ENCODE peak calls at places on chromosomes 5 and 9, in nine cellular contexts. One of them, this sample, is unnamed.

GRCh38 chr9:136204086-136204805 is 682 bp downstream of the LHX3 start:
- DNase-seq in fibroblast of lung: no peak
- DNase-seq in uterus: no peak
- DNase-seq in upper lobe of right lung: no peak
- DNase-seq in coronary artery: no peak
- DNase-seq in heart left ventricle: no peak
- DNase-seq in esophagus muscularis mucosa: no peak
- DNase-seq in pancreas: no peak
- DNase-seq in AG04450: no peak
- DNase-seq in this sample: no peak

GRCh38 chr5:138466900-138467710 is 1.8 kb downstream of the EGR1 start:
- DNase-seq in fibroblast of lung: peak; percentile 25
- DNase-seq in uterus: no peak
- DNase-seq in AG04450: peak; percentile 43
- DNase-seq in upper lobe of right lung: peak; percentile 68
- DNase-seq in esophagus muscularis mucosa: no peak
- DNase-seq in pancreas: no peak
- DNase-seq in heart left ventricle: no peak
- DNase-seq in coronary artery: no peak
- DNase-seq in this sample: no peak

GRCh38 chr9:6904366-6904765 is 146.6 kb downstream of the KDM4C start:
- DNase-seq in uterus: no peak
- DNase-seq in coronary artery: no peak
- DNase-seq in heart left ventricle: no peak
- DNase-seq in fibroblast of lung: no peak
- DNase-seq in pancreas: no peak
- DNase-seq in AG04450: no peak
- DNase-seq in upper lobe of right lung: no peak
- DNase-seq in esophagus muscularis mucosa: no peak
- DNase-seq in this sample: no peak

GRCh38 chr5:159331099-159331973 is 1.0 kb upstream of the IL12B start:
- DNase-seq in pancreas: peak; percentile 84
- DNase-seq in heart left ventricle: peak; percentile 79
- DNase-seq in esophagus muscularis mucosa: no peak
- DNase-seq in coronary artery: no peak
- DNase-seq in uterus: peak; percentile 26
- DNase-seq in AG04450: no peak
- DNase-seq in fibroblast of lung: peak; percentile 43
- DNase-seq in upper lobe of right lung: peak; percentile 88
- DNase-seq in this sample: peak; percentile 12

GRCh38 chr5:132655821-132656773 is 1.9 kb upstream of the IL13 start:
- DNase-seq in heart left ventricle: no peak
- DNase-seq in esophagus muscularis mucosa: peak; percentile 88
- DNase-seq in pancreas: no peak
- DNase-seq in fibroblast of lung: peak; percentile 34
- DNase-seq in coronary artery: peak; percentile 72
- DNase-seq in uterus: no peak
- DNase-seq in upper lobe of right lung: no peak
- DNase-seq in AG04450: no peak
- DNase-seq in this sample: no peak

GRCh38 chr5:132506094-132506692 is 15.6 kb upstream of the IRF1 start:
- DNase-seq in AG04450: peak; percentile 96
- DNase-seq in uterus: no peak
- DNase-seq in pancreas: no peak
- DNase-seq in coronary artery: no peak
- DNase-seq in upper lobe of right lung: no peak
- DNase-seq in fibroblast of lung: peak; percentile 96
- DNase-seq in esophagus muscularis mucosa: peak; percentile 91
- DNase-seq in heart left ventricle: no peak
- DNase-seq in this sample: no peak

GRCh38 chr9:132878695-132879064 is at the start of gene SPACA9:
- DNase-seq in coronary artery: peak; percentile 92
- DNase-seq in heart left ventricle: peak; percentile 74
- DNase-seq in esophagus muscularis mucosa: peak; percentile 93
- DNase-seq in uterus: peak; percentile 68
- DNase-seq in fibroblast of lung: peak; percentile 46
- DNase-seq in AG04450: no peak
- DNase-seq in pancreas: peak; percentile 77
- DNase-seq in upper lobe of right lung: peak; percentile 87
- DNase-seq in this sample: peak; percentile 55

GRCh38 chr5:143134269-143134668 is 269.2 kb downstream of the NR3C1 start:
- DNase-seq in AG04450: no peak
- DNase-seq in heart left ventricle: no peak
- DNase-seq in upper lobe of right lung: no peak
- DNase-seq in fibroblast of lung: peak; percentile 52
- DNase-seq in coronary artery: no peak
- DNase-seq in uterus: no peak
- DNase-seq in esophagus muscularis mucosa: no peak
- DNase-seq in pancreas: no peak
- DNase-seq in this sample: no peak

GRCh38 chr5:6243706-6244105 is 134.6 kb downstream of the MED10 start:
- DNase-seq in coronary artery: no peak
- DNase-seq in heart left ventricle: no peak
- DNase-seq in pancreas: no peak
- DNase-seq in AG04450: no peak
- DNase-seq in fibroblast of lung: no peak
- DNase-seq in esophagus muscularis mucosa: peak; percentile 78
- DNase-seq in upper lobe of right lung: no peak
- DNase-seq in uterus: no peak
- DNase-seq in this sample: no peak

GRCh38 chr9:120138955-120139354 is 441.0 kb downstream of the CDK5RAP2 start:
- DNase-seq in esophagus muscularis mucosa: no peak
- DNase-seq in AG04450: no peak
- DNase-seq in pancreas: no peak
- DNase-seq in uterus: no peak
- DNase-seq in fibroblast of lung: no peak
- DNase-seq in heart left ventricle: no peak
- DNase-seq in upper lobe of right lung: no peak
- DNase-seq in coronary artery: peak; percentile 3
- DNase-seq in this sample: no peak

GRCh38 chr5:109743770-109744212 is 54.1 kb downstream of the MAN2A1 start:
- DNase-seq in pancreas: no peak
- DNase-seq in uterus: no peak
- DNase-seq in AG04450: peak; percentile 71
- DNase-seq in coronary artery: no peak
- DNase-seq in upper lobe of right lung: no peak
- DNase-seq in esophagus muscularis mucosa: no peak
- DNase-seq in fibroblast of lung: peak; percentile 97
- DNase-seq in heart left ventricle: peak; percentile 29
- DNase-seq in this sample: no peak

GRCh38 chr5:116406306-116407041 is 168.1 kb downstream of the SEMA6A start:
- DNase-seq in pancreas: no peak
- DNase-seq in uterus: no peak
- DNase-seq in coronary artery: no peak
- DNase-seq in upper lobe of right lung: no peak
- DNase-seq in esophagus muscularis mucosa: no peak
- DNase-seq in AG04450: no peak
- DNase-seq in heart left ventricle: no peak
- DNase-seq in fibroblast of lung: no peak
- DNase-seq in this sample: no peak

GRCh38 chr5:172370648-172371248 is 83.6 kb downstream of the SH3PXD2B start:
- DNase-seq in pancreas: no peak
- DNase-seq in fibroblast of lung: peak; percentile 39
- DNase-seq in uterus: no peak
- DNase-seq in AG04450: peak; percentile 33
- DNase-seq in heart left ventricle: no peak
- DNase-seq in esophagus muscularis mucosa: no peak
- DNase-seq in upper lobe of right lung: no peak
- DNase-seq in coronary artery: no peak
- DNase-seq in this sample: no peak

GRCh38 chr9:110282023-110282766 is 25.9 kb upstream of the TXN start:
- DNase-seq in fibroblast of lung: peak; percentile 63
- DNase-seq in uterus: no peak
- DNase-seq in heart left ventricle: no peak
- DNase-seq in pancreas: no peak
- DNase-seq in upper lobe of right lung: no peak
- DNase-seq in coronary artery: no peak
- DNase-seq in esophagus muscularis mucosa: no peak
- DNase-seq in AG04450: no peak
- DNase-seq in this sample: no peak

DNA sequence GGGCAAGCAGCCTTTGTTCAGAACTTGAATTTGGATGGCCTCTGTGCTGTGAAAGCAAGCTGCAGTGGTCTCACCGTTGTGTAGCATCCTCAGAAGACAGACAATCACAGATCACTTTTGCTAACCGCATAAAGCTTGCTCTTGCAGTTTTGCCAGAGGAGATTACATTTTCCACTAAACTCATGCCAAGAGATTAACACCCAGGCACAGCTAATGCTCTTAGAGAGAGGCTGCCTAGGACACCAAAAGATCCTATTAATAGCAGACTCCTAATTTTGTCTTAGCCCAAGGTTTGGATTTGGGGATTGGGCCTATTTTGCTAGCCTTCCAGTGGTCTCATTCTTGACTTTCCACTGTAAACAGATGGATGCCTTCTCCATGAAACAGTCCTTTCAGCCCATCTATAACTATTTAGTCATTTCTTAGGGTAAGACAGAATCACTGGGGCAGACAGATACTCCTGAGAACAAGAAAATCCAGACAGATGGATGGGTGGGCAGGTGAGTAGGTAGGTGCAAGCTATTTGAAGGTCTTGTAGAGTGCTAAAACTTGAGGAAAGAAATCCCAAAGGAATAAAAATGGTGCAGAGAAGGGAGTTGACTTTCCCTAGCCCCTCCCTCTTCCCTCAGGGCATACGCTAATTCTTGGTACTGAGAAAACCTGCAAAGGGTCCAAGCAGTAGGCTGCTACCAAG is 506.2 kb downstream of the SPOCK1 start:
- DNase-seq in upper lobe of right lung: no peak
- DNase-seq in heart left ventricle: no peak
- DNase-seq in coronary artery: no peak
- DNase-seq in uterus: no peak
- DNase-seq in pancreas: no peak
- DNase-seq in AG04450: no peak
- DNase-seq in esophagus muscularis mucosa: no peak
- DNase-seq in fibroblast of lung: no peak
- DNase-seq in this sample: no peak
- H3K27ac ChIP-seq in upper lobe of right lung: no peak overlapping the region
- H3K27ac ChIP-seq in heart left ventricle: peak overlapping the region; percentile 62
- H3K27ac ChIP-seq in coronary artery: no peak overlapping the region
- H3K27ac ChIP-seq in uterus: no peak overlapping the region
- H3K27ac ChIP-seq in pancreas: no peak overlapping the region
- H3K27ac ChIP-seq in AG04450: no peak overlapping the region
- H3K27ac ChIP-seq in esophagus muscularis mucosa: no peak overlapping the region
- H3K27ac ChIP-seq in fibroblast of lung: no peak overlapping the region
- H3K27ac ChIP-seq in this sample: no peak overlapping the region

DNA sequence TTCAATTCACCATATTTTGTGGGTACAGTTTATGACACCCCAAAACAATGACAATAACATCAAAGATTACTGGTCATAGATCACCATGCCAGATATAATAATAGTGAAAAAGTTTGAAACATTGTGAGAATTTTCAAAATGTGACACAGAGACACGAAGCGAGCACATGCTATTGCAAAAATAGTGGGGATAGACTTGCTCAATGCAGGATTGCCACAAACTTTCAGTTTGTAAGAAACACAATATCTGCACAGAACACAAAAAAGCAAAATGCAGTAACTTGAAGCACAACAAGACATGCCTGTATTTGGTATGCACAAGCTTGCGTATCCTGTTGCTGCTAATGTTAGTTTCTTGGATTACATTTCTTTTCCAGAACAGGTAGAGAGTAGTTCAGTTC is 35.8 kb downstream of the ARHGEF28 start:
- DNase-seq in AG04450: no peak
- DNase-seq in coronary artery: no peak
- DNase-seq in uterus: no peak
- DNase-seq in esophagus muscularis mucosa: no peak
- DNase-seq in pancreas: no peak
- DNase-seq in fibroblast of lung: no peak
- DNase-seq in heart left ventricle: no peak
- DNase-seq in upper lobe of right lung: no peak
- DNase-seq in this sample: no peak
- H3K27ac ChIP-seq in AG04450: no peak overlapping the region
- H3K27ac ChIP-seq in coronary artery: no peak overlapping the region
- H3K27ac ChIP-seq in uterus: no peak overlapping the region
- H3K27ac ChIP-seq in esophagus muscularis mucosa: no peak overlapping the region
- H3K27ac ChIP-seq in pancreas: no peak overlapping the region
- H3K27ac ChIP-seq in fibroblast of lung: no peak overlapping the region
- H3K27ac ChIP-seq in heart left ventricle: no peak overlapping the region
- H3K27ac ChIP-seq in upper lobe of right lung: no peak overlapping the region
- H3K27ac ChIP-seq in this sample: no peak overlapping the region

GRCh38 chr5:135221696-135222095 is 177.3 kb downstream of the MACROH2A1 start:
- DNase-seq in uterus: no peak
- DNase-seq in esophagus muscularis mucosa: peak; percentile 29
- DNase-seq in AG04450: no peak
- DNase-seq in pancreas: peak; percentile 21
- DNase-seq in upper lobe of right lung: peak; percentile 10
- DNase-seq in fibroblast of lung: no peak
- DNase-seq in coronary artery: peak; percentile 29
- DNase-seq in heart left ventricle: no peak
- DNase-seq in this sample: no peak
- H3K27ac ChIP-seq in uterus: no peak overlapping the region
- H3K27ac ChIP-seq in esophagus muscularis mucosa: no peak overlapping the region
- H3K27ac ChIP-seq in AG04450: no peak overlapping the region
- H3K27ac ChIP-seq in pancreas: no peak overlapping the region
- H3K27ac ChIP-seq in upper lobe of right lung: no peak overlapping the region
- H3K27ac ChIP-seq in fibroblast of lung: no peak overlapping the region
- H3K27ac ChIP-seq in coronary artery: no peak overlapping the region
- H3K27ac ChIP-seq in heart left ventricle: no peak overlapping the region
- H3K27ac ChIP-seq in this sample: no peak overlapping the region

DNA sequence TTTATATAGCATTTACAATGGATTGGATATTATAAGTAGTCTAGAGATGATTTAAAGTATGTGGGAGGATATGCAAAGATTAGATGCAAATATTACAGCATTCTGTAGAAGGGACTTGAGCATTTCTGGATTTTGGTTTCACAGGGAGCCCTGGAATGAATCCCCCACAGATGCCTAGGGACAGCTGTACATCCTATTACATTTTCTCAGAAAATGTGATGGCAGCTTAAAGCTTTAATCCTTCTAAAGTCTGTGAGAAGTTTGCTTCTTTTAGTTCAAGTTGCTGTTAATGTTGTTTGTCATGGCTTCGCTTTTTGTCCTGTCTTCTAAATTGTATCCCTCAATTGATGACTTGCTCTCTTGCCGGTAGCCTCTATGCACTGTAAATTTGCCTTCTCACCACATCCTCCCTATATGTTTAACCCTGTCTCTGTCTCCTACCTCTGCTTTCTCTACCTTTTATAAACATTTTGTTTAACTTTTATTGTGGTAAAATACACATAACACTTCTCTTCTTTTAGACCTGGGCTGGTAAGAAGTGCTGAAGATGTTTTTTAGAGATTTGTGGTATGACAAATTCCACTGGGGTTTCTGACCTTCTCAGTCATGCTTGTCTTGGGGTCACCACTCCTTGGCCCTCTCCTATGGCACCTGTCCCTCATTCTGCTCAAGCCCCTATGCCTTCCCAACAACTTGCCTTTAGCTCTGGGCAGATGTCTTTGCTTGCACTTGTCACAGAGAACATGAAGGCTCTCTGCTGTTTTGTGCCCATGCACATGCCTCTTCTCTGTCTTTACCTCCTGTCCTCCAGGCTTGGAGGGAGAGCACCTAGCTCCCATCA is 37.9 kb downstream of the LNPEP start:
- DNase-seq in heart left ventricle: no peak
- DNase-seq in esophagus muscularis mucosa: no peak
- DNase-seq in coronary artery: no peak
- DNase-seq in fibroblast of lung: no peak
- DNase-seq in pancreas: no peak
- DNase-seq in upper lobe of right lung: no peak
- DNase-seq in uterus: no peak
- DNase-seq in AG04450: no peak
- DNase-seq in this sample: no peak
- H3K27ac ChIP-seq in heart left ventricle: no peak overlapping the region
- H3K27ac ChIP-seq in esophagus muscularis mucosa: no peak overlapping the region
- H3K27ac ChIP-seq in coronary artery: no peak overlapping the region
- H3K27ac ChIP-seq in fibroblast of lung: no peak overlapping the region
- H3K27ac ChIP-seq in pancreas: no peak overlapping the region
- H3K27ac ChIP-seq in upper lobe of right lung: no peak overlapping the region
- H3K27ac ChIP-seq in uterus: no peak overlapping the region
- H3K27ac ChIP-seq in AG04450: no peak overlapping the region
- H3K27ac ChIP-seq in this sample: no peak overlapping the region